ENCODE peak calls at places on chromosomes 16 and 17, in ten cellular contexts. Y, O, D, N, H, Q, E, L, P and I are unnamed samples.

GRCh38 chr17:80796430-80796861 is 195.2 kb upstream of the CHMP6 start:
- DNase-seq in E (no peak), H (no peak), Y (no peak), O (no peak), P (peak; percentile 78), L (no peak), D (no peak), Q (no peak), N (peak; percentile 19), I (no peak)

GRCh38 chr17:82487898-82488297 is 29.4 kb downstream of the NARF start:
- DNase-seq in Q (no peak), O (peak; percentile 65), P (no peak), N (no peak), D (no peak), H (no peak), L (no peak), Y (no peak), E (peak; percentile 83), I (no peak)

GRCh38 chr16:89319883-89320716 is 102.6 kb downstream of the ZNF778 start:
- DNase-seq in L (peak; percentile 76), H (peak; percentile 82), D (peak; percentile 83), N (peak; percentile 77), E (peak; percentile 43), P (peak; percentile 85), Y (peak; percentile 64), O (peak; percentile 73), Q (peak; percentile 75), I (peak; percentile 79)

GRCh38 chr17:74430385-74430705 is 1.5 kb upstream of the GPRC5C start:
- DNase-seq in H (no peak), D (peak; percentile 68), Q (no peak), Y (no peak), P (no peak), E (no peak), N (no peak), O (peak; percentile 71), L (no peak), I (no peak)

GRCh38 chr16:29809850-29810698 is 1.9 kb upstream of the PRRT2 start:
- DNase-seq in N (no peak), P (no peak), L (no peak), D (no peak), Y (no peak), Q (peak; percentile 54), E (no peak), H (no peak), O (peak; percentile 55), I (no peak)

GRCh38 chr16:67548265-67549126 is 13.8 kb upstream of the CTCF start:
- DNase-seq in Y (no peak), Q (no peak), H (no peak), N (peak; percentile 58), P (no peak), E (no peak), L (no peak), O (peak; percentile 28), D (no peak), I (no peak)

GRCh38 chr17:38864636-38865398 is 5.0 kb upstream of the LASP1 start:
- DNase-seq in Q (no peak), P (peak; percentile 54), O (no peak), N (no peak), H (no peak), Y (no peak), L (no peak), E (no peak), D (no peak), I (peak; percentile 12)

GRCh38 chr16:3998793-3999478 is 117.3 kb downstream of the ADCY9 start:
- DNase-seq in H (peak; percentile 73), Q (no peak), P (peak; percentile 35), L (no peak), Y (no peak), E (no peak), O (peak; percentile 65), N (no peak), D (no peak), I (no peak)

GRCh38 chr16:89449726-89450335 is 40.5 kb downstream of the ANKRD11 start:
- DNase-seq in H (peak; percentile 27), L (no peak), Q (no peak), Y (no peak), E (peak; percentile 51), P (peak; percentile 55), D (no peak), N (no peak), O (no peak), I (no peak)

GRCh38 chr16:55364811-55365210 is 40.8 kb downstream of the IRX6 start:
- DNase-seq in H (no peak), D (no peak), O (no peak), Y (no peak), E (no peak), N (no peak), Q (no peak), P (no peak), L (no peak), I (no peak)

GRCh38 chr17:64084940-64085649 is 44.8 kb downstream of the ERN1 start:
- DNase-seq in E (no peak), N (no peak), P (no peak), Y (no peak), H (no peak), Q (no peak), O (no peak), L (no peak), D (no peak), I (no peak)

GRCh38 chr17:4764612-4765011 is 7.1 kb upstream of the TM4SF5 start:
- DNase-seq in E (no peak), O (no peak), Y (no peak), Q (no peak), D (no peak), H (no peak), P (no peak), N (no peak), L (no peak), I (no peak)

GRCh38 chr16:31333686-31334649 is 21.0 kb upstream of the ITGAX start:
- DNase-seq in N (peak; percentile 53), P (peak; percentile 13), H (no peak), Q (no peak), E (peak; percentile 9), Y (peak; percentile 49), L (peak; percentile 52), O (no peak), D (no peak), I (no peak)

GRCh38 chr17:76968707-76969597 is 100.7 kb downstream of the MGAT5B start:
- DNase-seq in N (no peak), O (no peak), Y (peak; percentile 32), D (no peak), Q (peak; percentile 44), H (no peak), P (no peak), L (peak; percentile 32), E (peak; percentile 20), I (no peak)

GRCh38 chr17:76967762-76968161 is 99.6 kb downstream of the MGAT5B start:
- DNase-seq in N (no peak), E (no peak), Q (no peak), L (no peak), Y (no peak), P (no peak), D (no peak), H (no peak), O (no peak), I (no peak)

GRCh38 chr17:76962858-76963257 is 94.7 kb downstream of the MGAT5B start:
- DNase-seq in Y (no peak), O (no peak), N (no peak), L (no peak), P (no peak), H (no peak), D (no peak), Q (no peak), E (no peak), I (no peak)

GRCh38 chr17:76969598-76970172 is 101.5 kb downstream of the MGAT5B start:
- DNase-seq in Y (peak; percentile 8), L (no peak), D (no peak), Q (peak; percentile 53), P (no peak), O (no peak), E (no peak), H (peak; percentile 30), N (no peak), I (no peak)

GRCh38 chr17:76966486-76967181 is 98.4 kb downstream of the MGAT5B start:
- DNase-seq in P (no peak), D (no peak), O (no peak), H (no peak), Q (peak; percentile 10), Y (no peak), E (no peak), L (no peak), N (no peak), I (no peak)
- H3K27me3 ChIP-seq in P (peaks cover 63% of the 10 kb centered on the region), D (peaks cover 9% of the 10 kb centered on the region), O (no peaks in the 10 kb centered on the region), H (peaks cover 10% of the 10 kb centered on the region), Q (peaks cover 36% of the 10 kb centered on the region), Y (peaks cover 4% of the 10 kb centered on the region), E (no peaks in the 10 kb centered on the region), L (no peaks in the 10 kb centered on the region), N (peaks cover 62% of the 10 kb centered on the region), I (peaks cover 12% of the 10 kb centered on the region)

DNA sequence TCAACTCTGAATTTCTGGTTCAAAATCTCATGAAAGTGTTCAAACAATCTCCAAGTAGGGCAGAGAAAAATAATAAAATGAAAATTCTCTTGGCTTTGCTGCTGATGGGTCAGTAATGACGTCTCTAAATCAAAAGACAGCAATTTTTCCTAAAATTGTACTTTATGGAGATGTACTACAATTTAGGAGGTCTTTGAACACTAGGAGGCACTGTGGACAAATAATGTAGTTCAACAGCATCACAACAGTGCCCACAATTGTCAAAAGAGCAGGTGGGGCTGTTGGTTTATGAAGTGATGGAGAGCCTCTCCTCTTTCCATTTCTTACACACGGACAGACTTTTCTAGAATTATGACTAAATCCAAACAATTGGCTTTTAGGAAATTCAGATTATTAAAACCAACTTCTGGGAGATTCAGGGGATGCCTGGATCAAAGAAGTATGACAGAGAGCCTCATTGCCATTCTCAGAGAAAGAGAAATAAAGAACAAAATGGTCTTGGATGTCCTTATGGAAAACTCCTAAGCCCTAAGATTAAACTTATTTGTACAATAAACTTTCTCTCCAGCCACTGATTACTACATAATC is 23.8 kb downstream of the EZH1 start:
- DNase-seq in D (no peak), E (no peak), O (no peak), H (peak; percentile 37), L (peak; percentile 76), P (peak; percentile 71), Y (peak; percentile 58), N (no peak), Q (no peak), I (no peak)
- TF ChIP-seq CTCF in D (peak; percentile 67), E (peak; percentile 46), O (no peak), H (peak; percentile 74), L (peak; percentile 73), P (peak; percentile 84), Y (peak; percentile 38), N (peak; percentile 57), Q (peak; percentile 58), I (peak; percentile 70)

DNA sequence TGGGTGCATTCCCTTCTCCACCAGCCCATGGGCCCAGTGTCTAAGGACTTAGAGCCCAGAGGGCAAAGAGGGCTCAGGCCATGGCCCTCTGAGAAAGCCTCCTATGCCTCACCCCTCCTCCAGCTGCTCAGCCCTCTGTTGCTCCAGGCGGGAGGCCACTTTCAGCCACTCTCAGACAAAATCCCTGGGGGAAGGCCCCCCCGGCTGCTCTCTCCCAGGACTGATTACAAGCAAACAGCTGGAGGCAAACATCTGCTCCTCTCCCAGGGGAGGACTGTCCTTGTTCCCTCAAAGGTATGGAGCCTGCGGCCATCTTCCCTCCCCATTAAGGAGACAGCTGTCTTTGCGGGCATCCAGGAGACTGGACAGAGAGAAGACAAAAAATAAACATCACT is 54.9 kb upstream of the DLX4 start:
- DNase-seq in Q (no peak), Y (no peak), N (no peak), O (no peak), H (no peak), E (peak; percentile 49), P (no peak), L (peak; percentile 51), D (no peak), I (no peak)
- H3K27me3 ChIP-seq in Q (peaks cover 62% of the 10 kb centered on the region), Y (peaks cover 9% of the 10 kb centered on the region), N (peaks cover 78% of the 10 kb centered on the region), O (peaks cover 3% of the 10 kb centered on the region), H (peaks cover 53% of the 10 kb centered on the region), E (no peaks in the 10 kb centered on the region), P (peaks cover 88% of the 10 kb centered on the region), L (no peaks in the 10 kb centered on the region), D (peaks cover 8% of the 10 kb centered on the region), I (peaks cover 6% of the 10 kb centered on the region)

GRCh38 chr16:23518435-23518891 is 8.2 kb upstream of the GGA2 start:
- DNase-seq in P (peak; percentile 32), Y (no peak), H (no peak), D (no peak), N (no peak), E (no peak), L (no peak), O (no peak), Q (no peak), I (no peak)
- TF ChIP-seq CTCF in P (no peak), Y (no peak), H (no peak), D (no peak), N (no peak), E (no peak), L (no peak), O (no peak), Q (no peak), I (no peak)